ENCODE peak calls at places on chromosomes 1 and 21, in eight cellular contexts. C, T, P, R, V, H, Q and Z are unnamed samples.

GRCh38 chr1:211577277-211577825 is 1.6 kb downstream of the SLC30A1 start:
- DNase-seq in C (peak), T (no peak), P (no peak), R (peak), V (no peak), H (peak), Q (no peak), Z (no peak)

GRCh38 chr1:160504651-160505050 is 18.4 kb downstream of the SLAMF6 start:
- DNase-seq in C (no peak), T (no peak), P (no peak), R (no peak), V (no peak), H (no peak), Q (no peak), Z (no peak)

GRCh38 chr1:206803221-206803730 is 31.0 kb upstream of the IL10 start:
- DNase-seq in C (no peak), T (no peak), P (no peak), R (no peak), V (no peak), H (no peak), Q (no peak), Z (no peak)

GRCh38 chr1:175725684-175726083 is 17.7 kb downstream of the TNR start:
- DNase-seq in C (peak), T (peak), P (peak), R (peak), V (no peak), H (peak), Q (no peak), Z (peak)

GRCh38 chr1:167122568-167122967 is 28.7 kb downstream of the STYXL2 start:
- DNase-seq in C (no peak), T (no peak), P (no peak), R (no peak), V (no peak), H (no peak), Q (no peak), Z (no peak)

GRCh38 chr1:150889650-150890416 is 2.9 kb downstream of the CTXND2 start:
- DNase-seq in C (no peak), T (no peak), P (no peak), R (no peak), V (no peak), H (no peak), Q (no peak), Z (no peak)

GRCh38 chr1:55816456-55816794 is 601.3 kb upstream of the USP24 start:
- DNase-seq in C (peak), T (no peak), P (no peak), R (peak), V (no peak), H (no peak), Q (no peak), Z (no peak)

GRCh38 chr1:204493882-204494280 is 724 bp downstream of the PIK3C2B start:
- DNase-seq in C (peak), T (peak), P (peak), R (peak), V (peak), H (peak), Q (peak), Z (no peak)

GRCh38 chr1:39159224-39160036 is 45.1 kb upstream of the MACF1 start:
- DNase-seq in C (no peak), T (no peak), P (peak), R (peak), V (no peak), H (peak), Q (no peak), Z (no peak)

GRCh38 chr1:228306275-228307217 is 98.7 kb downstream of the OBSCN start:
- DNase-seq in C (no peak), T (no peak), P (no peak), R (no peak), V (peak), H (no peak), Q (peak), Z (no peak)

GRCh38 chr1:156645666-156646065 is 3.7 kb downstream of the BCAN start:
- DNase-seq in C (no peak), T (no peak), P (no peak), R (no peak), V (no peak), H (no peak), Q (no peak), Z (no peak)

GRCh38 chr1:184974086-184974836 is at the start of gene NIBAN1:
- DNase-seq in C (peak), T (peak), P (peak), R (peak), V (peak), H (peak), Q (peak), Z (peak)

GRCh38 chr1:185539277-185539943 is 194.8 kb upstream of the HMCN1 start:
- DNase-seq in C (no peak), T (no peak), P (no peak), R (no peak), V (no peak), H (no peak), Q (no peak), Z (no peak)

GRCh38 chr1:41689596-41689995 is 205.1 kb upstream of the EDN2 start:
- DNase-seq in C (peak), T (no peak), P (no peak), R (no peak), V (no peak), H (no peak), Q (no peak), Z (no peak)

GRCh38 chr1:23792151-23792945 is 1.4 kb downstream of the LYPLA2 start:
- DNase-seq in C (no peak), T (no peak), P (no peak), R (no peak), V (peak), H (no peak), Q (no peak), Z (no peak)

GRCh38 chr1:111463029-111463683 is 10.6 kb upstream of the C1orf162 start:
- DNase-seq in C (peak), T (no peak), P (no peak), R (peak), V (no peak), H (peak), Q (peak), Z (no peak)

GRCh38 chr1:32984090-32984828 is 19.6 kb upstream of the RNF19B start:
- DNase-seq in C (peak), T (no peak), P (no peak), R (peak), V (no peak), H (no peak), Q (peak), Z (no peak)

GRCh38 chr1:7956218-7957032 is 5.1 kb upstream of the PARK7 start:
- DNase-seq in C (peak), T (no peak), P (no peak), R (peak), V (no peak), H (no peak), Q (no peak), Z (no peak)

GRCh38 chr21:29146726-29147125 is 16.3 kb downstream of the MAP3K7CL start:
- DNase-seq in C (no peak), T (no peak), P (no peak), R (no peak), V (no peak), H (no peak), Q (no peak), Z (no peak)

GRCh38 chr21:37636152-37636860 is 269.7 kb downstream of the DYRK1A start:
- DNase-seq in C (peak), T (no peak), P (peak), R (peak), V (no peak), H (peak), Q (no peak), Z (no peak)

GRCh38 chr1:110434946-110435345 is 16.0 kb upstream of the PROK1 start:
- DNase-seq in C (no peak), T (no peak), P (no peak), R (no peak), V (no peak), H (no peak), Q (peak), Z (no peak)

GRCh38 chr1:1324524-1325287 is at the start of the genes CPTP and INTS11:
- DNase-seq in C (peak), T (peak), P (peak), R (peak), V (peak), H (peak), Q (peak), Z (peak)

GRCh38 chr1:225973158-225973557 is 26.0 kb downstream of the SDE2 start:
- DNase-seq in C (no peak), T (no peak), P (no peak), R (no peak), V (no peak), H (peak), Q (peak), Z (no peak)

GRCh38 chr1:161342836-161343235 is 24.8 kb downstream of the CFAP126 start:
- DNase-seq in C (no peak), T (no peak), P (no peak), R (no peak), V (no peak), H (no peak), Q (no peak), Z (no peak)

GRCh38 chr1:94416901-94417701 is 1.1 kb upstream of the ABCD3 start:
- DNase-seq in C (peak), T (no peak), P (peak), R (peak), V (no peak), H (peak), Q (peak), Z (peak)

GRCh38 chr1:234562336-234562735 is 47.6 kb downstream of the IRF2BP2 start:
- DNase-seq in C (no peak), T (no peak), P (no peak), R (no peak), V (no peak), H (no peak), Q (peak), Z (no peak)

GRCh38 chr1:31919591-31919990 is 18.6 kb downstream of the PTP4A2 start:
- DNase-seq in C (no peak), T (no peak), P (no peak), R (no peak), V (no peak), H (no peak), Q (no peak), Z (no peak)

GRCh38 chr21:45592208-45592619 is 50.0 kb upstream of the SLC19A1 start:
- DNase-seq in C (no peak), T (no peak), P (no peak), R (no peak), V (peak), H (no peak), Q (no peak), Z (no peak)

GRCh38 chr1:238991730-238992490 is 394.5 kb upstream of the CHRM3 start:
- DNase-seq in C (peak), T (no peak), P (no peak), R (no peak), V (no peak), H (no peak), Q (no peak), Z (no peak)

GRCh38 chr1:198232940-198233675 is 76.3 kb downstream of the NEK7 start:
- DNase-seq in C (no peak), T (no peak), P (no peak), R (no peak), V (no peak), H (no peak), Q (no peak), Z (no peak)

GRCh38 chr1:48061162-48062136 is 64.3 kb upstream of the TRABD2B start:
- DNase-seq in C (peak), T (peak), P (peak), R (peak), V (no peak), H (peak), Q (peak), Z (peak)

GRCh38 chr1:33338495-33339211 is 17.8 kb upstream of the A3GALT2 start:
- DNase-seq in C (peak), T (no peak), P (peak), R (peak), V (peak), H (no peak), Q (peak), Z (peak)

GRCh38 chr1:8597455-8597854 is 220.0 kb downstream of the RERE start:
- DNase-seq in C (peak), T (no peak), P (no peak), R (peak), V (no peak), H (no peak), Q (no peak), Z (no peak)

GRCh38 chr1:3727825-3728776 is 24.1 kb upstream of the CCDC27 start:
- DNase-seq in C (no peak), T (no peak), P (no peak), R (no peak), V (no peak), H (no peak), Q (no peak), Z (no peak)

GRCh38 chr1:204495078-204495753 is 611 bp upstream of the PIK3C2B start:
- DNase-seq in C (no peak), T (no peak), P (no peak), R (no peak), V (no peak), H (peak), Q (no peak), Z (no peak)

GRCh38 chr1:145545055-145545454 is 62.7 kb upstream of the GPR89A start:
- DNase-seq in C (peak), T (no peak), P (no peak), R (peak), V (no peak), H (no peak), Q (no peak), Z (no peak)

GRCh38 chr1:108199231-108199657 is 899 bp downstream of the SLC25A24 start:
- DNase-seq in C (peak), T (peak), P (peak), R (peak), V (no peak), H (peak), Q (peak), Z (no peak)

GRCh38 chr1:221644176-221644510 is 97.7 kb downstream of the DUSP10 start:
- DNase-seq in C (no peak), T (no peak), P (no peak), R (no peak), V (no peak), H (no peak), Q (no peak), Z (no peak)

GRCh38 chr1:8348777-8349472 is 31.0 kb downstream of the SLC45A1 start:
- DNase-seq in C (peak), T (peak), P (peak), R (peak), V (peak), H (peak), Q (no peak), Z (peak)

GRCh38 chr21:45080232-45080631 is 5.9 kb downstream of the ADARB1 start:
- DNase-seq in C (no peak), T (no peak), P (no peak), R (no peak), V (no peak), H (no peak), Q (no peak), Z (no peak)

DNA sequence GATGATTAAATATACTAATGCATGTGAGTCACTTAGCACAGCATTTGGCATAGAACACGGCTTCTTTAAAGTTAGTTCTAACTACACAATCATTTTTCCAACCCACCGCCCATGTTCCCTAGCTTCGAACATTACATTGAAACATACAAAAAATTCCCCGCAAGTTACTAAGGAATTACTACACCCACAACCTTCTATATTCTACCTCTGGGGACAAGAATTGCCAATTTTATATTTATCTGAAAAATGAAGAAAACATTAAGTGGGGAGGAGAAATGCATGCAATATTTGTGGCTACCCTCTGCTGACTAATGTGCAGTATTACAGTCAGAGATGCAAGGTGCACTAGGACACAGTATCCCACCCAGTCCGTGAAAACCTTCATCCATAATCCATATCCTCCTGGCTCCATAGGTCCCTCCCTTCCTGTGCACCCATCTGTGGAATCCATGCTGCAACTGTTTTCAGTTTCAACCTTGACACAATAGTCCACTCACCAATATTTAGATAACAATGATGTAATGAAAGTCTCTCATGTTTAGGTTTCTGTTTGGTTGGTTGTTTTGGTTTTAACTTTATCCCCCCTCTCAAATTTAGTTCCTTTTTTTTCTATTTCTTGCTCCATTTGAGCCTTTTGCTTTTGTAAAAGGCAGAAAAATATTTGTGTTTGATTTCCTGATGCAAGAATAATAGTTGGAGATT is 31.6 kb downstream of the RGS5 start:
- DNase-seq in C (peak), T (no peak), P (no peak), R (peak), V (no peak), H (peak), Q (no peak), Z (no peak)
- TF ChIP-seq CTCF in C (peak), T (peak), P (peak), R (peak), V (peak), H (peak), Q (peak), Z (peak)

GRCh38 chr1:22660716-22661241 is 7.7 kb downstream of the C1QB start:
- DNase-seq in C (no peak), T (no peak), P (no peak), R (no peak), V (no peak), H (no peak), Q (no peak), Z (no peak)

GRCh38 chr1:22661880-22662279 is 8.8 kb downstream of the C1QB start:
- DNase-seq in C (no peak), T (no peak), P (no peak), R (no peak), V (no peak), H (no peak), Q (no peak), Z (no peak)

GRCh38 chr1:22662318-22662717 is 9.3 kb downstream of the C1QB start:
- DNase-seq in C (no peak), T (no peak), P (no peak), R (no peak), V (no peak), H (peak), Q (peak), Z (no peak)

GRCh38 chr1:22654692-22655091 is 1.7 kb downstream of the C1QB start:
- DNase-seq in C (no peak), T (no peak), P (no peak), R (no peak), V (no peak), H (peak), Q (no peak), Z (no peak)

DNA sequence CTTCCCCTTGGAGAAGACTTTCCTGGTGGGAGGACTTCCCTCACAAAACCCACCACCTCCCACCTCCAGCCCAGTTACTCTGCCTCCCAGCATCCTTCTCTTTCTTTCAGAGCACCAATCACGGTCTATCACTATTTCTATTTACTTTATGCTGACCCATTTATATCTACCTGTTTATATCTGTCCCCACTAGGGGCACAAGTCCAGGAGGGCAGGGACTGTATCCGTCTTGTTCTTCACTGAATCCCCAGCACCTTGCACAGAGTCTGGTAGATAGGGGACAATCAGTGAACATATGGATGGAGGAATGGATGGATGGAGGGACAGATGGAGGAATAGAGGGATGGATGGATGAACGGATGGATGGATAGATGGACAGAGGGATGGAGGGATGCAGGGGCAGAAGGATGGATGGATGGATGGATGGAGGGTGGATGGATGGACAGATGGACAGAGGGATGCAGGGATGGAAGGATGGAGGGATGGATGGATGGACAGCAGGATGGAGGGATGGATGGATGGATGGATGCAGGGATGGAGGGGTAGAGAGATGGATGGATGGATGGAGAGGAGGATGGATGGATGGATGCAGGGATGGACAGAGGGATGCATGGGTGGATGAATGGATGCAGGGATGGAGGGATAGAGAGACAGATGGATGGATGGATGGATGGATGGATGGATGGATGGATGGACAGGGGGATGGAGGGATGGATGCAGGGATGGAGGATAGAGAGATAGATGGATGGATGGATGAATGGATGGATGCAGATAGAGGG is 5.5 kb downstream of the C1QB start:
- DNase-seq in C (no peak), T (no peak), P (no peak), R (no peak), V (no peak), H (no peak), Q (no peak), Z (no peak)
- TF ChIP-seq CTCF in C (no peak), T (peak), P (no peak), R (no peak), V (no peak), H (peak), Q (no peak), Z (peak)

DNA sequence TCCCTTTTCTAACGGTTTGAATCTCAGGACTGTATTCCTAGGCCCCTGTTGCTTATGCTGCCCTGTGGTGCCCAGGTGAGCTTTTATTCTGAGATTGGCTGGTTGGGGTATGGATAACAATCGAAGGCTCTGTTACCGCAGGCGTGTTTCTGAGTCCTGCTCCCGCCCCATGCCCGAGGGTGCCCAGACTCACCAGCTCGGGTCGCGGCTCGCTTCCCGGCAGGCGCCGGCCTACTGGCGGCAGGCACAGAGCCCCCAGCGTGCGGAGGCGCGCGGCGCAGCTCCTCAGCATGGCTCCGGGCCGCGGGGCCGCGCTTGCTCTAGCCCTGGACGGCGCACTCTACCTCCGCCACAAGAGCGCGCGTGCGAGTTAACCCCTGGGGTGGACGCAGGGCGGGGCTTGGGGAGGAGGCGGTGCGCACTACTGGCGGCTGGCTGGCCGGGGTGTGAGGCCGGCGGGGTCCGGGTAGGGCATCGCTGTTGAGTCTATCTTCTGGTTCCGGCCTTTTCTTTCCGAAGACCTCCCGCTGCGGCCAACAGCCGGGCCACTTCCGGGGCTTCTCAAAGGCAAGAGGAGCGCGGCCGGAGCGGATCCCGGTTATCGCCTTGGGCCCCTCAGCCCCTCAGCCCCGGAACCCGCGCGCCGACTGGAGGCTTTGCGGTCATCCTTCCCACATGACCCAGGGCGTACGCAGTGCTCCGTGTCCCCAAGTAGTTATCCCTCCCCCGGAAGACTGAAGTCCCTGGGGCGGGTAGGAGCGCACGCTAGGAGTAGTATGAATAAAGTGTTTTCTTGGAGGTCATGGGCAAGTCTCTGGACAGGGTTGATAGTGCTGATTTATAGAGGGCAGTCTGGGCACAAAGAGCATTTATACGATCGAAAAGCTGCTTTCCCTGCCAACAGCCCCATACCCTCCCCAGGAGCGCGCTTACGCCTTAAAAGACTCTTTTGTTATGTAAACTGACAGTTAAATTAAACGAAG is at the start of gene THEM4:
- DNase-seq in C (peak), T (peak), P (peak), R (peak), V (peak), H (peak), Q (peak), Z (peak)
- TF ChIP-seq CTCF in C (no peak), T (peak), P (peak), R (peak), V (peak), H (peak), Q (peak), Z (peak)

GRCh38 chr1:223135176-223135575 is 7.9 kb downstream of the TLR5 start:
- DNase-seq in C (peak), T (no peak), P (no peak), R (peak), V (no peak), H (peak), Q (peak), Z (no peak)
- TF ChIP-seq CTCF in C (no peak), T (no peak), P (no peak), R (no peak), V (no peak), H (no peak), Q (no peak), Z (no peak)

GRCh38 chr1:208496467-208497371 is 252.5 kb upstream of the PLXNA2 start:
- DNase-seq in C (no peak), T (no peak), P (no peak), R (no peak), V (no peak), H (no peak), Q (no peak), Z (no peak)
- TF ChIP-seq CTCF in C (no peak), T (no peak), P (no peak), R (no peak), V (no peak), H (no peak), Q (no peak), Z (no peak)